ENCODE peak calls at places on chromosome 16, in nine cellular contexts. S is NCI-H1436, E is lower leg skin, W is body of pancreas, H is upper lobe of right lung, N is transverse colon, D is Right ventricle myocardium superior, Y is GM13976, B is mesothelial cell of epicardium. O is an unnamed sample.

GRCh38 chr16:8950580-8951077 is 13.1 kb downstream of the USP7 start:
- DNase-seq in S (no peak), E (no peak), W (no peak), H (no peak), N (no peak), D (no peak), Y (no peak), B (no peak), O (no peak)

GRCh38 chr16:77564791-77565390 is 130.1 kb upstream of the ADAMTS18 start:
- DNase-seq in S (no peak), E (no peak), W (no peak), H (no peak), N (no peak), D (no peak), Y (no peak), B (no peak), O (no peak)

GRCh38 chr16:27281285-27281684 is 12.7 kb upstream of the NSMCE1 start:
- DNase-seq in S (no peak), E (no peak), W (no peak), H (no peak), N (no peak), D (no peak), Y (no peak), B (no peak), O (no peak)

GRCh38 chr16:70454221-70455034 is at the start of gene FCSK:
- DNase-seq in S (peak), E (no peak), W (peak), H (peak), N (peak), D (peak), Y (peak), B (peak), O (peak)

GRCh38 chr16:13510425-13511151 is 409.4 kb upstream of the ERCC4 start:
- DNase-seq in S (no peak), E (no peak), W (no peak), H (no peak), N (no peak), D (no peak), Y (no peak), B (no peak), O (no peak)

GRCh38 chr16:652454-653021 is 3.4 kb downstream of the WDR90 start:
- DNase-seq in S (no peak), E (no peak), W (no peak), H (no peak), N (no peak), D (no peak), Y (no peak), B (no peak), O (no peak)

GRCh38 chr16:49557070-49557446 is 183.5 kb downstream of the C16orf78 start:
- DNase-seq in S (peak), E (no peak), W (no peak), H (no peak), N (no peak), D (no peak), Y (no peak), B (no peak), O (no peak)

GRCh38 chr16:79897444-79898146 is 297.1 kb upstream of the MAF start:
- DNase-seq in S (no peak), E (no peak), W (peak), H (no peak), N (peak), D (no peak), Y (no peak), B (no peak), O (no peak)

O was measured in effector CD8-positive, alpha-beta T cell.